ENCODE peak calls at places on chromosomes 5 and 9, in seven cellular contexts. E is HEK293T; H is SK-N-DZ; O is mesenchymal stem cell; C is GM10248; I is activated CD4-positive, alpha-beta T cell treated with anti-CD3 and anti-CD28 coated beads, Interleukin-2, amount 10 ng/mL, durations not matched to agents 7 days and 5 days; A is aorta. K is an unnamed sample.

GRCh38 chr5:132451387-132451786 is 39.2 kb downstream of the IRF1 start:
- DNase-seq in I (peak), C (no peak), O (peak), H (no peak), A (no peak), E (no peak), K (no peak)

GRCh38 chr9:109409998-109410397 is 88.1 kb downstream of the PTPN3 start:
- DNase-seq in H (peak), C (no peak), I (no peak), O (no peak), E (peak), A (no peak), K (no peak)

GRCh38 chr9:17613723-17614122 is 34.9 kb downstream of the SH3GL2 start:
- DNase-seq in C (no peak), E (no peak), H (no peak), I (no peak), A (no peak), O (peak), K (peak)

GRCh38 chr5:169268019-169268418 is 32.9 kb downstream of the SLIT3 start:
- DNase-seq in A (no peak), O (no peak), C (no peak), E (no peak), I (no peak), H (no peak), K (no peak)

GRCh38 chr5:142202282-142202681 is 93.7 kb downstream of the NDFIP1 start:
- DNase-seq in E (no peak), I (no peak), O (peak), C (no peak), A (no peak), H (no peak), K (no peak)

GRCh38 chr5:172370648-172371248 is 83.6 kb downstream of the SH3PXD2B start:
- DNase-seq in O (peak), E (no peak), A (no peak), I (peak), C (no peak), H (no peak), K (no peak)

GRCh38 chr9:101271102-101271501 is 113.7 kb downstream of the BAAT start:
- DNase-seq in C (no peak), I (no peak), E (no peak), H (no peak), A (no peak), O (no peak), K (no peak)

GRCh38 chr9:78239506-78239905 is 3.6 kb downstream of the CEP78 start:
- DNase-seq in A (no peak), E (peak), I (no peak), H (no peak), O (no peak), C (no peak), K (no peak)

GRCh38 chr9:92136184-92136858 is 21.1 kb upstream of the SPTLC1 start:
- DNase-seq in H (no peak), C (no peak), O (no peak), A (no peak), I (no peak), E (no peak), K (no peak)

GRCh38 chr5:175195698-175196656 is 248.0 kb downstream of the DRD1 start:
- DNase-seq in A (no peak), I (no peak), O (no peak), C (no peak), H (no peak), E (peak), K (no peak)

GRCh38 chr9:21837501-21837900 is 35.1 kb downstream of the MTAP start:
- DNase-seq in C (no peak), H (no peak), A (no peak), E (no peak), O (peak), I (no peak), K (no peak)

GRCh38 chr5:95848701-95849100 is 26.2 kb upstream of the GLRX start:
- DNase-seq in C (no peak), A (no peak), I (no peak), O (no peak), E (no peak), H (no peak), K (no peak)

GRCh38 chr5:89981871-89982773 is 427.4 kb downstream of the CETN3 start:
- DNase-seq in E (no peak), I (no peak), H (no peak), C (no peak), A (no peak), O (peak), K (no peak)

GRCh38 chr9:81374881-81375280 is 314.5 kb downstream of the TLE1 start:
- DNase-seq in I (no peak), E (no peak), H (no peak), O (peak), C (no peak), A (no peak), K (no peak)

GRCh38 chr9:26955921-26956886 is at the start of gene IFT74:
- DNase-seq in E (peak), A (peak), I (peak), H (peak), C (peak), O (peak), K (peak)

GRCh38 chr9:131259916-131260597 is 16.3 kb downstream of the FAM78A start:
- DNase-seq in C (no peak), O (no peak), A (no peak), I (no peak), E (no peak), H (no peak), K (no peak)

GRCh38 chr9:23824241-23825142 is 1.5 kb downstream of the ELAVL2 start:
- DNase-seq in O (peak), E (no peak), C (no peak), A (peak), H (no peak), I (no peak), K (peak)

GRCh38 chr9:92138157-92138959 is 23.1 kb upstream of the SPTLC1 start:
- DNase-seq in E (peak), A (peak), O (peak), H (peak), I (peak), C (peak), K (peak)

GRCh38 chr5:176501333-176501732 is 35.9 kb downstream of the RNF44 start:
- DNase-seq in I (no peak), E (no peak), A (no peak), H (no peak), C (no peak), O (peak), K (no peak)

GRCh38 chr9:109416135-109416706 is 81.9 kb downstream of the PTPN3 start:
- DNase-seq in O (no peak), I (no peak), A (no peak), H (no peak), E (no peak), C (peak), K (no peak)

GRCh38 chr9:19208653-19209052 is 21.8 kb upstream of the DENND4C start:
- DNase-seq in A (no peak), E (no peak), H (no peak), I (no peak), C (no peak), O (no peak), K (no peak)

GRCh38 chr5:12392246-12392645 is 488.0 kb upstream of the CTNND2 start:
- DNase-seq in C (no peak), E (no peak), O (no peak), I (no peak), H (no peak), A (no peak), K (no peak)

GRCh38 chr5:69049151-69049550 is 44.7 kb upstream of the SLC30A5 start:
- DNase-seq in I (no peak), E (no peak), H (no peak), A (no peak), C (no peak), O (peak), K (no peak)

GRCh38 chr5:78647411-78647818 is 1.2 kb downstream of the LHFPL2 start:
- DNase-seq in C (peak), A (peak), H (peak), I (no peak), E (no peak), O (peak), K (no peak)

GRCh38 chr9:83296123-83296522 is 233.2 kb upstream of the RASEF start:
- DNase-seq in C (peak), I (peak), A (no peak), E (no peak), H (no peak), O (no peak), K (no peak)

GRCh38 chr5:1665803-1666202 is 133.8 kb downstream of the MRPL36 start:
- DNase-seq in I (no peak), H (no peak), E (no peak), A (no peak), O (no peak), C (no peak), K (no peak)

GRCh38 chr9:82726404-82727276 is 336.3 kb downstream of the RASEF start:
- DNase-seq in O (no peak), A (no peak), H (no peak), C (no peak), E (no peak), I (no peak), K (no peak)

GRCh38 chr5:91383956-91384300 is 811 bp upstream of the ARRDC3 start:
- DNase-seq in O (no peak), E (no peak), A (no peak), H (no peak), I (peak), C (no peak), K (no peak)

GRCh38 chr5:167816354-167816753 is 475.1 kb upstream of the WWC1 start:
- DNase-seq in H (no peak), E (no peak), O (peak), A (no peak), C (no peak), I (no peak), K (no peak)

GRCh38 chr5:32173394-32174010 is 617 bp downstream of the GOLPH3 start:
- DNase-seq in H (peak), C (peak), I (peak), E (peak), O (peak), A (no peak), K (peak)

GRCh38 chr9:75239176-75239575 is 150.9 kb downstream of the OSTF1 start:
- DNase-seq in C (no peak), O (peak), E (no peak), A (no peak), I (no peak), H (no peak), K (peak)

GRCh38 chr5:60402161-60402785 is 297.7 kb downstream of the DEPDC1B start:
- DNase-seq in I (no peak), C (no peak), A (no peak), H (no peak), E (no peak), O (no peak), K (no peak)

GRCh38 chr5:100647461-100648230 is 112.5 kb downstream of the FAM174A start:
- DNase-seq in E (peak), H (no peak), A (no peak), I (no peak), C (peak), O (no peak), K (peak)

GRCh38 chr5:1936413-1936812 is 53.7 kb upstream of the IRX4 start:
- DNase-seq in I (no peak), C (no peak), H (no peak), E (no peak), O (no peak), A (no peak), K (no peak)

GRCh38 chr5:1124181-1125029 is 12.5 kb upstream of the SLC12A7 start:
- DNase-seq in E (no peak), A (no peak), C (no peak), I (no peak), O (no peak), H (peak), K (no peak)

GRCh38 chr5:2750026-2750757 is 1.3 kb downstream of the IRX2 start:
- DNase-seq in A (no peak), O (no peak), I (no peak), H (no peak), E (no peak), C (no peak), K (no peak)

GRCh38 chr9:96062051-96062450 is 186.6 kb downstream of the ERCC6L2 start:
- DNase-seq in E (no peak), A (no peak), I (no peak), C (no peak), H (no peak), O (peak), K (no peak)

GRCh38 chr5:39412995-39413394 is 11.8 kb downstream of the DAB2 start:
- DNase-seq in C (no peak), A (no peak), H (no peak), O (no peak), E (no peak), I (no peak), K (no peak)

K was measured in COR-L47.